ENCODE peak calls at places on chromosomes 11 and 22, in ten cellular contexts. M is brain microvascular endothelial cell; T is body of pancreas; V is omental fat pad; U is WERI-Rb-1; H is suprapubic skin; A is upper lobe of right lung; Q is RWPE1; W is CD4-positive, alpha-beta T cell; Z is colonic mucosa. I is an unnamed sample.
A peak's percentile ranks its signal among the peaks of the same experiment; 100 is the strongest.

GRCh38 chr11:76266269-76266668 is 60.0 kb upstream of the WNT11 start:
- DNase-seq in W (no peak), Q (peak; percentile 93), A (no peak), T (peak; percentile 18), U (no peak), V (no peak), H (peak; percentile 78), Z (no peak), M (peak; percentile 77), I (no peak)

GRCh38 chr22:29689872-29690213 is 30.0 kb upstream of the CABP7 start:
- DNase-seq in V (no peak), T (peak; percentile 73), Z (peak; percentile 71), W (peak; percentile 35), Q (no peak), H (no peak), U (peak; percentile 83), A (peak; percentile 78), M (peak; percentile 22), I (no peak)

GRCh38 chr22:35582861-35583670 is 34.1 kb downstream of the MB start:
- DNase-seq in W (peak; percentile 42), M (peak; percentile 35), V (no peak), Z (peak; percentile 54), Q (peak; percentile 79), U (peak; percentile 67), T (peak; percentile 70), A (no peak), H (no peak), I (peak; percentile 44)

GRCh38 chr11:19426719-19427066 is 185.9 kb upstream of the E2F8 start:
- DNase-seq in V (no peak), Z (no peak), M (no peak), T (no peak), U (no peak), H (no peak), W (no peak), Q (no peak), A (no peak), I (no peak)

GRCh38 chr11:72534859-72535547 is 100.7 kb upstream of the CLPB start:
- DNase-seq in A (no peak), M (no peak), W (no peak), U (no peak), Q (no peak), T (peak; percentile 16), V (no peak), H (no peak), Z (no peak), I (no peak)

GRCh38 chr11:69264486-69264885 is 29.5 kb upstream of the MYEOV start:
- DNase-seq in Z (no peak), V (no peak), T (no peak), Q (no peak), W (no peak), M (no peak), H (no peak), U (no peak), A (peak; percentile 56), I (no peak)

GRCh38 chr11:18171377-18172000 is 1.1 kb upstream of the MRGPRX4 start:
- DNase-seq in M (peak; percentile 12), H (no peak), T (no peak), V (no peak), A (no peak), U (peak; percentile 51), Q (peak; percentile 25), Z (no peak), W (no peak), I (no peak)

GRCh38 chr22:44821741-44822425 is 69.5 kb downstream of the ARHGAP8 start:
- DNase-seq in W (no peak), Z (no peak), M (no peak), A (no peak), V (no peak), T (no peak), Q (no peak), U (no peak), H (no peak), I (no peak)

GRCh38 chr11:28457481-28458145 is 349.4 kb downstream of the METTL15 start:
- DNase-seq in A (no peak), U (no peak), M (no peak), T (no peak), H (no peak), Q (no peak), W (no peak), Z (no peak), V (no peak), I (no peak)

GRCh38 chr11:56716379-56716854 is 17.5 kb downstream of the OR9G1 start:
- DNase-seq in Q (peak; percentile 7), M (no peak), Z (no peak), A (no peak), H (no peak), V (no peak), T (no peak), U (no peak), W (no peak), I (no peak)

GRCh38 chr11:66326261-66327111 is 9.6 kb upstream of the CD248 start:
- DNase-seq in U (no peak), Q (no peak), V (no peak), A (no peak), H (peak; percentile 77), M (no peak), W (no peak), T (no peak), Z (no peak), I (no peak)

GRCh38 chr11:2366271-2366670 is 10.8 kb upstream of the CD81 start:
- DNase-seq in M (no peak), H (no peak), Z (no peak), T (no peak), W (no peak), U (no peak), V (no peak), Q (no peak), A (no peak), I (no peak)

GRCh38 chr11:82823635-82824614 is 76.3 kb downstream of the PRCP start:
- DNase-seq in H (no peak), U (no peak), Q (no peak), V (no peak), M (no peak), Z (no peak), A (no peak), W (no peak), T (no peak), I (no peak)

GRCh38 chr11:82814379-82814778 is 80.7 kb upstream of the FAM181B start:
- DNase-seq in W (no peak), U (peak; percentile 16), M (no peak), V (no peak), Q (no peak), A (no peak), T (no peak), H (no peak), Z (no peak), I (no peak)

GRCh38 chr11:82818399-82819043 is 81.7 kb downstream of the PRCP start:
- DNase-seq in W (no peak), M (no peak), Z (no peak), A (no peak), V (no peak), Q (no peak), U (no peak), H (no peak), T (no peak), I (no peak)
- TF ChIP-seq CTCF in W (no peak), M (no peak), Z (no peak), A (no peak), V (no peak), Q (no peak), U (no peak), H (no peak), T (no peak), I (no peak)

GRCh38 chr22:20130319-20130718 is 1.3 kb upstream of the ZDHHC8 start:
- DNase-seq in Q (no peak), A (no peak), M (no peak), T (peak; percentile 39), H (no peak), V (no peak), U (no peak), W (peak; percentile 8), Z (no peak), I (no peak)
- TF ChIP-seq CTCF in Q (no peak), A (no peak), M (no peak), T (no peak), H (no peak), V (no peak), U (no peak), W (no peak), Z (no peak), I (no peak)

GRCh38 chr22:24422078-24422665 is 5.2 kb upstream of the ADORA2A start:
- DNase-seq in A (no peak), Z (no peak), H (no peak), U (no peak), T (no peak), M (no peak), W (no peak), V (no peak), Q (no peak), I (no peak)

GRCh38 chr22:24419480-24419860 is 7.9 kb upstream of the ADORA2A start:
- DNase-seq in W (no peak), U (no peak), Z (no peak), M (no peak), H (peak; percentile 58), V (no peak), A (no peak), Q (no peak), T (no peak), I (no peak)

GRCh38 chr22:24420977-24421343 is 6.4 kb upstream of the ADORA2A start:
- DNase-seq in T (no peak), Z (no peak), A (no peak), H (no peak), U (no peak), W (no peak), V (no peak), M (no peak), Q (no peak), I (no peak)

GRCh38 chr22:24420072-24420976 is 7.1 kb upstream of the ADORA2A start:
- DNase-seq in W (no peak), U (no peak), A (no peak), V (no peak), T (no peak), Z (no peak), H (peak; percentile 60), Q (no peak), M (no peak), I (no peak)

GRCh38 chr22:24421428-24421931 is 5.9 kb upstream of the ADORA2A start:
- DNase-seq in M (no peak), T (no peak), A (no peak), H (no peak), Q (no peak), U (peak; percentile 82), V (no peak), W (no peak), Z (no peak), I (no peak)
- TF ChIP-seq CTCF in M (peak; percentile 43), T (peak; percentile 19), A (no peak), H (no peak), Q (no peak), U (peak; percentile 64), V (no peak), W (peak; percentile 45), Z (peak; percentile 14), I (no peak)

DNA sequence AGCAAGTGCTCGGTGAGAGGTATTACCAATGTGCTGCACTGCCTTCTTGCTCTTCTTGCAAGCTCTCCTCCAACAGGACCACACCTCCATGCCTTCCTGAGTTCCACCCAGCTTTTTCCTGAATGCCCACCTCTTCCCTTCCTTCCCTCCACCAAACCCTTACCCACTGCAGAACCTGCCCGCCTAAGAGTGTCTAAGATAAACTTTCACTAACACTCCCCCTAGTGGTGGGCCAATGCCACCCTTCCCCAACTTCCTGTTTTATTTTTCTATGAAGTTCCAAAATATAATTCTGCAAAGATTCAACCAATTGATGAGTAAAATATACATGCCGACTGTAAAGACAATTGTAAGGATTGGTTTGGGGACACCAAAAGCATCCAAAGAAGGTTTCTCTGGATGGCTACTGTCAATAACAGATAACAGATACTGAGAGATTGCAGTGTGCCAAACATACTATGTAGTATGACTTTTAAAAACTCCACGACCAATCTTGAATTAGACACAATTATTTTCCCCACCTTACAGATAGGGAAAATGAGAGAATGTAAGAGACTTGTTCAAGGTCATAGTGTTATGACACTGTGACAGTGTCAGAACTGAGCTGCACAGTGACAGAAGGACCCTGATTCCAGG is 38.6 kb upstream of the BMAL1 start:
- DNase-seq in M (peak; percentile 44), H (peak; percentile 68), Z (peak; percentile 54), V (peak; percentile 38), Q (peak; percentile 58), A (no peak), T (peak; percentile 63), U (peak; percentile 31), W (peak; percentile 21), I (no peak)
- TF ChIP-seq CTCF in M (peak; percentile 92), H (peak; percentile 66), Z (peak; percentile 83), V (peak; percentile 53), Q (peak; percentile 75), A (peak; percentile 90), T (peak; percentile 70), U (peak; percentile 73), W (peak; percentile 90), I (peak; percentile 94)